ENCODE peak calls at places on chromosomes 4 and X, in nine cellular contexts. B is SJSA1, V is testis, C is psoas muscle, R is skeletal muscle cell, P is NB4, A is breast epithelium, H is pancreas, O is tibial artery. L is an unnamed sample.
A peak's percentile ranks its signal among the peaks of the same experiment; 100 is the strongest.

GRCh38 chr4:41132055-41132683 is 82.2 kb downstream of the APBB2 start:
- DNase-seq in B (no peak), V (no peak), C (no peak), R (no peak), P (peak; percentile 9), A (no peak), H (no peak), O (no peak), L (no peak)

GRCh38 chr4:159071178-159071968 is 31.5 kb upstream of the RAPGEF2 start:
- DNase-seq in B (no peak), V (no peak), C (no peak), R (peak; percentile 67), P (no peak), A (no peak), H (no peak), O (no peak), L (no peak)

GRCh38 chrX:15343075-15343476 is 7.8 kb upstream of the PIGA start:
- DNase-seq in B (no peak), V (no peak), C (no peak), R (no peak), P (no peak), A (no peak), H (peak; percentile 23), O (peak; percentile 63), L (no peak)

GRCh38 chrX:27309406-27309805 is 153.7 kb downstream of the PPP4R3C start:
- DNase-seq in B (no peak), V (no peak), C (no peak), R (no peak), P (no peak), A (no peak), H (no peak), O (no peak), L (no peak)

GRCh38 chrX:31333181-31333831 is 261.5 kb upstream of the FTHL17 start:
- DNase-seq in B (no peak), V (no peak), C (no peak), R (no peak), P (no peak), A (no peak), H (no peak), O (no peak), L (no peak)

GRCh38 chr4:171308661-171309060 is 504.5 kb upstream of the GALNTL6 start:
- DNase-seq in B (no peak), V (no peak), C (no peak), R (no peak), P (no peak), A (no peak), H (no peak), O (no peak), L (no peak)

GRCh38 chrX:153662266-153662665 is 11.3 kb downstream of the PNCK start:
- DNase-seq in B (no peak), V (peak; percentile 74), C (peak; percentile 43), R (no peak), P (peak; percentile 61), A (no peak), H (peak; percentile 50), O (no peak), L (peak; percentile 82)

GRCh38 chr4:183686461-183686860 is 27.4 kb downstream of the TRAPPC11 start:
- DNase-seq in B (no peak), V (no peak), C (no peak), R (no peak), P (no peak), A (no peak), H (no peak), O (no peak), L (no peak)

GRCh38 chrX:8629871-8630270 is 102.1 kb downstream of the ANOS1 start:
- DNase-seq in B (no peak), V (no peak), C (no peak), R (no peak), P (no peak), A (no peak), H (no peak), O (no peak), L (no peak)

GRCh38 chr4:107818301-107818910 is 6.3 kb upstream of the SGMS2 start:
- DNase-seq in B (no peak), V (no peak), C (no peak), R (no peak), P (peak; percentile 42), A (no peak), H (no peak), O (no peak), L (no peak)

GRCh38 chrX:18885317-18886004 is 98.5 kb downstream of the PHKA2 start:
- DNase-seq in B (no peak), V (no peak), C (no peak), R (no peak), P (no peak), A (no peak), H (no peak), O (peak; percentile 72), L (no peak)

GRCh38 chr4:70538869-70539268 is 20.5 kb downstream of the AMTN start:
- DNase-seq in B (no peak), V (no peak), C (no peak), R (no peak), P (no peak), A (no peak), H (no peak), O (no peak), L (no peak)

GRCh38 chr4:46254788-46255187 is 130.9 kb upstream of the GABRG1 start:
- DNase-seq in B (no peak), V (no peak), C (no peak), R (peak; percentile 12), P (no peak), A (no peak), H (no peak), O (no peak), L (no peak)

GRCh38 chr4:74619931-74620702 is 174.2 kb downstream of the BTC start:
- DNase-seq in B (no peak), V (no peak), C (no peak), R (no peak), P (no peak), A (no peak), H (no peak), O (no peak), L (no peak)

GRCh38 chrX:73940893-73941470 is 363.0 kb upstream of the ZCCHC13 start:
- DNase-seq in B (no peak), V (no peak), C (no peak), R (no peak), P (peak; percentile 5), A (no peak), H (no peak), O (no peak), L (no peak)

GRCh38 chrX:73943572-73943899 is 360.4 kb upstream of the ZCCHC13 start:
- DNase-seq in B (no peak), V (no peak), C (no peak), R (no peak), P (no peak), A (no peak), H (no peak), O (no peak), L (no peak)

GRCh38 chrX:73944582-73944947 is 359.4 kb upstream of the ZCCHC13 start:
- DNase-seq in B (no peak), V (no peak), C (no peak), R (no peak), P (no peak), A (no peak), H (no peak), O (no peak), L (no peak)

DNA sequence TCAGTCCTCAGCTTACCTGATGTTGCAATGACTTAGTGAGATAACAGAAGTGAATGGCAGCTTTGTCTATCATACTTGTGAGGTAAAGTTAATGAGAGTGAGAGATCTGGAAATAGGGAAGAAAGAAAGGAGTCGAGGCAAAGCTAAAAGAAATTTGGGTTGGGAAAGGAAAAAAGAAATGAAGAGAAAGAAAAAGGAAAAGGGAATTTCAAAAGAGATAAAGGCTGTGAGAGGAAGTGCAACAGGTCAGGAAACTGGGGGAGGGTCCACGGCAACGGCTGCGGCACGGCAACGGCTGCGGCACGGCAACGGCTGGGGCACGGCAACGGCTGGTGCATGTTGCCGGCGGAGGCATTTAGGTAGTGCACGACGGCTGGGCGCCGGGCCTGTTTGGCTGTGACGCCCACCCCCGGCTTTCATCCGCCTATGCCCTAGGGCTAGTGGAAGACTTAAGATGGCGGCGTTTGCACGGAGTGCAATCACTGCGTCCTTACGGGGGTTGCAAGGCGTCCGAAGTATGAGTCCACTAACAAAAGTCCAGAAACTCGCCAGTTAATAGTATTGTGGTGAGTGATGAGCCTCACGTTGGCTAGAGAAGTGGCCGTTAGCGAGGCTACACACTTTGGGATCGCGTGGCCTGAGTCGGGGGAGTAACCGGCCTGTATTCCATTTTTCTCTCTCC is 359.9 kb upstream of the ZCCHC13 start:
- DNase-seq in B (peak; percentile 85), V (peak; percentile 89), C (peak; percentile 89), R (peak; percentile 45), P (peak; percentile 94), A (peak; percentile 83), H (peak; percentile 94), O (peak; percentile 85), L (peak; percentile 95)
- H3K4me3 ChIP-seq in B (peak overlapping the region; percentile 55), V (peak overlapping the region; percentile 57), C (peak overlapping the region; percentile 96), R (peak overlapping the region; percentile 74), P (peak overlapping the region; percentile 91), A (peak overlapping the region; percentile 63), H (peak overlapping the region; percentile 85), O (peak overlapping the region; percentile 69), L (peak overlapping the region; percentile 62)

DNA sequence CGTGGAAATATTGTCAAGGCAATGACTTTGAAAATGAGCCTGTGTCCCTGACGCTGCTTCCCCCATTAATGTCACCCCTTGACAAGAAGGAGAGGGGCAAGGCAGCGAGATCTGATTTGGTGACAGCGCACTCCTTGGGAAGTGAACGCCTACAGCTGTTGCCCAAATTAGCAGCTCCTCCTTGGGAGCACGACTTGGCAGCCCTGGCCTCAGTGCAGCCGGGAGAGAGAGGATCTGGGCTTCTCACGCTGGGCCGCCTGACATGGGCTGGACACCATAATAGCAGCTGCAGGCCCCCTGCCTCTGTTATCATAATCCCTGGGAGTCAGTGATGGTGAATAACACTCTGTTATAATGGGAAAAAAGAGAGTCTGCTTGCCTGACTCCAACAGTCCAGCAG is 73.5 kb downstream of the PSAPL1 start:
- DNase-seq in B (no peak), V (peak; percentile 70), C (no peak), R (no peak), P (no peak), A (no peak), H (no peak), O (no peak), L (no peak)
- H3K4me3 ChIP-seq in B (no peak overlapping the region), V (no peak overlapping the region), C (no peak overlapping the region), R (no peak overlapping the region), P (no peak overlapping the region), A (no peak overlapping the region), H (no peak overlapping the region), O (no peak overlapping the region), L (no peak overlapping the region)

GRCh38 chr4:161813389-161813788 is 350.4 kb downstream of the FSTL5 start:
- DNase-seq in B (no peak), V (no peak), C (no peak), R (no peak), P (no peak), A (no peak), H (no peak), O (no peak), L (no peak)
- H3K4me3 ChIP-seq in B (no peak overlapping the region), V (peak overlapping the region; percentile 4), C (no peak overlapping the region), R (no peak overlapping the region), P (no peak overlapping the region), A (no peak overlapping the region), H (no peak overlapping the region), O (no peak overlapping the region), L (no peak overlapping the region)

GRCh38 chrX:1451251-1451675 is 1.4 kb downstream of the ASMTL start:
- DNase-seq in B (peak; percentile 38), V (no peak), C (no peak), R (no peak), P (no peak), A (no peak), H (peak; percentile 27), O (peak; percentile 67), L (no peak)
- H3K4me3 ChIP-seq in B (no peak overlapping the region), V (no peak overlapping the region), C (no peak overlapping the region), R (peak overlapping the region; percentile 99), P (no peak overlapping the region), A (peak overlapping the region; percentile 81), H (no peak overlapping the region), O (peak overlapping the region; percentile 100), L (no peak overlapping the region)

L was measured in aorta.